ENCODE peak calls at places on chromosome 7, in six cellular contexts. F is Calu3, X is WTC11, T is SW 1271, I is SJSA1, P is kidney. K is an unnamed sample.

GRCh38 chr7:15175103-15175502 is 272.6 kb upstream of the DGKB start:
- DNase-seq in F (no peak), I (no peak), P (no peak), T (no peak), X (no peak), K (no peak)

GRCh38 chr7:73382938-73383503 is 50.6 kb upstream of the FZD9 start:
- DNase-seq in I (no peak), F (no peak), T (no peak), P (no peak), X (no peak), K (no peak)

GRCh38 chr7:70776627-70777101 is 355.3 kb upstream of the GALNT17 start:
- DNase-seq in P (no peak), X (no peak), T (no peak), I (no peak), F (no peak), K (no peak)

GRCh38 chr7:22219036-22219435 is 137.9 kb downstream of the RAPGEF5 start:
- DNase-seq in P (no peak), I (no peak), T (no peak), X (no peak), F (no peak), K (no peak)

GRCh38 chr7:102236592-102237287 is 49.9 kb upstream of the SH2B2 start:
- DNase-seq in P (peak), I (peak), T (peak), X (peak), F (peak), K (peak)

GRCh38 chr7:101911800-101912705 is 94.6 kb downstream of the CUX1 start:
- DNase-seq in T (no peak), F (no peak), I (no peak), X (no peak), P (no peak), K (peak)

GRCh38 chr7:69738396-69738889 is 140.2 kb downstream of the AUTS2 start:
- DNase-seq in I (no peak), T (no peak), X (no peak), F (no peak), P (no peak), K (no peak)

GRCh38 chr7:73830872-73831655 is at the start of gene CLDN4:
- DNase-seq in X (peak), T (no peak), F (peak), P (peak), I (no peak), K (no peak)

GRCh38 chr7:27197137-27198042 is 2.5 kb downstream of the HOXA13 start:
- DNase-seq in F (no peak), T (no peak), X (no peak), P (no peak), I (peak), K (no peak)

GRCh38 chr7:64562246-64562620 is 638 bp downstream of the ZNF680 start:
- DNase-seq in T (peak), I (no peak), X (no peak), F (no peak), P (no peak), K (no peak)

GRCh38 chr7:33196194-33196593 is 66.8 kb downstream of the BBS9 start:
- DNase-seq in F (no peak), I (no peak), T (no peak), X (no peak), P (no peak), K (no peak)

GRCh38 chr7:151705744-151706567 is 171.0 kb downstream of the PRKAG2 start:
- DNase-seq in P (no peak), T (peak), I (peak), F (peak), X (peak), K (no peak)

GRCh38 chr7:90660100-90660499 is 64.0 kb downstream of the CDK14 start:
- DNase-seq in T (no peak), P (no peak), X (no peak), F (no peak), I (no peak), K (no peak)

GRCh38 chr7:121278120-121279021 is 50.4 kb upstream of the WNT16 start:
- DNase-seq in T (no peak), X (no peak), P (no peak), I (peak), F (no peak), K (no peak)

GRCh38 chr7:116708861-116709260 is 36.9 kb downstream of the MET start:
- DNase-seq in F (no peak), T (no peak), I (no peak), X (no peak), P (no peak), K (no peak)

GRCh38 chr7:46844486-46844885 is 737.4 kb downstream of the TNS3 start:
- DNase-seq in X (no peak), F (no peak), I (no peak), P (no peak), T (no peak), K (no peak)

GRCh38 chr7:26390016-26390415 is 98.4 kb downstream of the SNX10 start:
- DNase-seq in T (no peak), I (no peak), F (no peak), X (no peak), P (no peak), K (no peak)

GRCh38 chr7:3887071-3887691 is 586.1 kb downstream of the SDK1 start:
- DNase-seq in P (no peak), I (no peak), X (no peak), T (no peak), F (no peak), K (no peak)

GRCh38 chr7:30928254-30928872 is 16.7 kb downstream of the AQP1 start:
- DNase-seq in I (no peak), T (no peak), F (no peak), X (no peak), P (peak), K (peak)

K was measured in spleen.